ENCODE peak calls at places on chromosome 9, in four cellular contexts. C is H9, U is IMR-90, H is mesendoderm. V is an unnamed sample.

GRCh38 chr9:76255781-76256455 is 138.3 kb downstream of the RFK start:
- DNase-seq in H (no peak), C (no peak), U (peak; percentile 98), V (no peak)

GRCh38 chr9:108109927-108110326 is 620.4 kb upstream of the KLF4 start:
- DNase-seq in H (no peak), C (no peak), U (no peak), V (no peak)

GRCh38 chr9:93582115-93582514 is 5.7 kb downstream of the PHF2 start:
- DNase-seq in C (peak; percentile 36), U (no peak), H (peak; percentile 29), V (no peak)

GRCh38 chr9:133741716-133742115 is 3.6 kb upstream of the SARDH start:
- DNase-seq in C (no peak), U (no peak), H (no peak), V (no peak)

GRCh38 chr9:134307674-134308638 is 18.3 kb upstream of the RXRA start:
- DNase-seq in C (no peak), H (no peak), U (no peak), V (no peak)

GRCh38 chr9:82091610-82092009 is 103.0 kb downstream of the SPATA31D1 start:
- DNase-seq in U (no peak), C (no peak), H (no peak), V (no peak)

GRCh38 chr9:80619356-80619755 is 1047.6 kb downstream of the TLE4 start:
- DNase-seq in H (peak; percentile 93), U (peak; percentile 8), C (no peak), V (no peak)

GRCh38 chr9:94799578-94800264 is 73.2 kb downstream of the AOPEP start:
- DNase-seq in C (no peak), U (peak; percentile 75), H (peak; percentile 61), V (no peak)

GRCh38 chr9:93149361-93149760 is 15.3 kb upstream of the NINJ1 start:
- DNase-seq in U (peak; percentile 71), C (no peak), H (no peak), V (no peak)

GRCh38 chr9:71839665-71840064 is 71.3 kb downstream of the ABHD17B start:
- DNase-seq in C (no peak), H (no peak), U (no peak), V (no peak)

GRCh38 chr9:129131300-129132145 is 20.3 kb downstream of the PTPA start:
- DNase-seq in H (peak; percentile 71), U (peak; percentile 55), C (peak; percentile 87), V (no peak)

GRCh38 chr9:18456624-18457237 is 17.2 kb upstream of the ADAMTSL1 start:
- DNase-seq in C (no peak), U (no peak), H (no peak), V (no peak)

GRCh38 chr9:133612816-133613215 is 3.6 kb upstream of the FAM163B start:
- DNase-seq in U (no peak), H (no peak), C (no peak), V (no peak)

GRCh38 chr9:107685399-107685798 is 195.8 kb upstream of the KLF4 start:
- DNase-seq in U (no peak), H (no peak), C (no peak), V (no peak)

GRCh38 chr9:96566401-96567202 is 53.0 kb downstream of the CDC14B start:
- DNase-seq in H (peak; percentile 91), U (no peak), C (peak; percentile 89), V (peak; percentile 68)

GRCh38 chr9:32427111-32427873 is 42.8 kb downstream of the ACO1 start:
- DNase-seq in U (peak; percentile 77), C (no peak), H (peak; percentile 28), V (no peak)

GRCh38 chr9:75051285-75051684 is 23.2 kb upstream of the CARNMT1 start:
- DNase-seq in H (peak; percentile 71), C (no peak), U (no peak), V (no peak)

GRCh38 chr9:129109504-129109903 is 1.1 kb downstream of the CRAT start:
- DNase-seq in U (no peak), C (peak; percentile 45), H (peak; percentile 41), V (no peak)

GRCh38 chr9:107933042-107933441 is 443.5 kb upstream of the KLF4 start:
- DNase-seq in H (no peak), U (peak; percentile 40), C (no peak), V (no peak)

GRCh38 chr9:122053546-122053945 is 39.6 kb downstream of the TTLL11 start:
- DNase-seq in C (no peak), U (no peak), H (no peak), V (no peak)

GRCh38 chr9:107219486-107219853 is 63.6 kb upstream of the RAD23B start:
- DNase-seq in U (no peak), H (no peak), C (no peak), V (no peak)

GRCh38 chr9:13705356-13705755 is 425.9 kb upstream of the MPDZ start:
- DNase-seq in C (no peak), U (no peak), H (peak; percentile 19), V (no peak)

GRCh38 chr9:29966247-29966646 is 2393.0 kb upstream of the C9orf72 start:
- DNase-seq in U (no peak), H (peak; percentile 68), C (no peak), V (no peak)

GRCh38 chr9:108156270-108156998 is 666.9 kb upstream of the KLF4 start:
- DNase-seq in H (no peak), C (no peak), U (no peak), V (no peak)

GRCh38 chr9:76136986-76137385 is 246.5 kb downstream of the PCSK5 start:
- DNase-seq in U (peak; percentile 81), C (no peak), H (peak; percentile 81), V (no peak)

GRCh38 chr9:16196206-16196605 is 643.4 kb downstream of the CCDC171 start:
- DNase-seq in C (no peak), U (peak; percentile 13), H (no peak), V (no peak)

DNA sequence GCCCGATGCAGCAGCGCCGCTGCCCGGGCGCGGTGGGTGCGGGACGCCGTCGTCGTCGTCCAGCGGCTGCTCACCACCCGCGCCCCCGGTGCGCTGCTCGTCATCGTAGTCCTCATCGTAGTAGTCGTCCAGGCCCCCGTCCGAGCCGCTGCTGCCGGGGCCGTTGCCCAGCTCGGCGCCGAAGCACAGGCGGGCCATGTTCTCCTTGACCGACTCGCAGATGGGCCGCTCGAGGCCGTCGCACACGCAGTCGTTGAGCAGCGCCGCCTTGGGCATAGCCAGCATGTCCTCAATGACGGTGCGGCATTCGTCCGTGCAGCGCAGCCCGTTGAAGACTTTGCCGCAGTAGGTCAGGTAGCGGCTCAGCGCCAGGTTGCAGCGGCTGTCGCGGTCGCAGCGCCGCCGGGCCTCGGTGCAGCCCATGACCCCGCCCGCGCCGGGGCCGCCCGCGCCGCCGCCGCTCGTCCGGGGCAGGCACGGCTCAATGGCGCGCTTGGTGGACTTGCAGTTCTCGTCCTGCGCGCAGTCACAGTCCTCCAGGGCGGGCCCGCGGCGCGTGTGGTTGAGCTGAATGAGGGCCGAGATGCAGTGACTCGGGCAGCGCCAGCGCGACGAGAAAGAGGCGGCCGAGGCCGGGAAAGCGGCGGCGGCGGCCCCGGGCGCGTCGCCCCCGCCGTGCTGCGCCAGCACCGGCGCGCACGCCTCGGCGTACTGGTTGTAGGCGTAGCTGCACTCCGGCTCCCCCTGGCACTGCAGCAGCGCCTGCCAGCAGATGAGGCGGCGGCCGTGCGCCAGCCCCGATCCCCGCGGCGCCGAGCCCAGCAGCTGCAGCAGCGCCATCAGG is 1.2 kb downstream of the GAS1 start:
- DNase-seq in C (peak; percentile 66), H (peak; percentile 77), U (peak; percentile 75), V (no peak)
- H2AK5ac ChIP-seq in C (no peak overlapping the region), H (no peak overlapping the region), U (peak overlapping the region; percentile 10), V (peak overlapping the region; percentile 82)

DNA sequence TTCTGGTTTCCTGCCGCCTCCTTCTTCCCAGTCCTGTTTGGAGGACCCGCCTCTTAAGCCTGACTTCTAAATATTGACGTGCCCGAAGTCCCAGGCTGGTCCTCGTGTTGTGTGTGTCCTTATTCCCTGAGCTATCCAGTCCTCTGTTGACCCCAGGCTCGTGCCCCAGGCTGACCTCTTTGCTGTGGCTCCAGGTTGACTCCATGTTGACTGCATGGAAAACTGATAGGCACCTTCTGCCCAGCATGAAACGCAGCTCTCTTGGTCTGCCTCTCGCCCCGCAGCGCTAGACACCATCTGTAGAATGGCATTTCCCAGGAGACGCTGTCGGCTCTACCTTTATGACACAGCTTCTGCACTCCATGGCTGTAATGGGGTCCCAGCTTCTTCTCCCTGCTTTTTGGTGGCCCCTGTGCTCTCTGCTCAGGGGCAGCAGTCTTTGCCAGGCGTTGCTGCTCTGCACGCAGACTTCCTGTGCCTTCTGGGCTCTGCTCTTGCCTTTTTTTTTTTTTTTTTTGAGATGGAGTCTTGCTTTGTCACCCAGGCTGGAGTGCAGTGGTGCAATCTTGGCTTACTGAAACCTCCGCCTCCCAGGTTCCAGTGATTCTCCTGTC is 28.4 kb downstream of the EHMT1 start:
- DNase-seq in U (no peak), C (no peak), H (no peak), V (no peak)
- H2BK15ac ChIP-seq in U (no peak overlapping the region), C (no peak overlapping the region), H (no peak overlapping the region), V (no peak overlapping the region)

DNA sequence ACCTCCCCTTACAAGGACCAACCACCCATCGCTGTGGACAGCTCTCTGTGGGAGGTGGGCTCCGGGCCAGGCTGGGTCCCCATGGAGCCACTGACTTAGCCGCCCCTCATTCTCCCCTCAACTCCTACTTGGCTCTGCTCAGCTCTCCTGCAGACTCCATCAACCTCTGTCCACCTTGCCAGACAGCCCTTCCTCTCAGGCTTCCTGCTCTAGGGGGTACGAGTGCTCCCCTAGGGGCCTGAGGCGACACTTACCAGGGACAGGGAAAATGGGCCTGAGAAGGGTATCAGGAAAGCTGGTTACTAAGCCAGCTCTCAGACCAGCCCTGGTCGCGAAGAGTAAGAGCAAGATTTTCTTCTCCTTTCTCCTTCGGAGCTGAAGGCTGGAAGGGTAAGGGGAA is 43.9 kb downstream of the SHB start:
- DNase-seq in U (no peak), H (peak; percentile 57), C (no peak), V (no peak)
- H2AK5ac ChIP-seq in U (peak overlapping the region; percentile 100), H (no peak overlapping the region), C (peak overlapping the region; percentile 90), V (no peak overlapping the region)

GRCh38 chr9:4117835-4118610 is 181.8 kb downstream of the GLIS3 start:
- DNase-seq in U (no peak), H (peak; percentile 37), C (peak; percentile 68), V (no peak)
- H2BK15ac ChIP-seq in U (no peak overlapping the region), H (no peak overlapping the region), C (no peak overlapping the region), V (no peak overlapping the region)

GRCh38 chr9:35667939-35668338 is 2.9 kb upstream of the ARHGEF39 start:
- DNase-seq in C (no peak), H (peak; percentile 50), U (no peak), V (no peak)

GRCh38 chr9:35664531-35665470 is at the start of gene ARHGEF39:
- DNase-seq in H (peak; percentile 93), U (peak; percentile 68), C (peak; percentile 94), V (peak; percentile 75)

GRCh38 chr9:35665471-35665818 is 450 bp upstream of the ARHGEF39 start:
- DNase-seq in U (no peak), H (no peak), C (no peak), V (no peak)

GRCh38 chr9:35666045-35666444 is 1.1 kb upstream of the ARHGEF39 start:
- DNase-seq in C (no peak), U (no peak), H (no peak), V (no peak)

GRCh38 chr9:35666547-35666946 is 1.6 kb upstream of the ARHGEF39 start:
- DNase-seq in U (no peak), H (no peak), C (no peak), V (no peak)
- H2AK5ac ChIP-seq in U (peak overlapping the region; percentile 12), H (no peak overlapping the region), C (no peak overlapping the region), V (peak overlapping the region; percentile 1)

GRCh38 chr9:101533334-101534187 is at the start of gene RNF20:
- DNase-seq in U (peak; percentile 98), H (peak; percentile 100), C (peak; percentile 99), V (peak; percentile 98)
- H2BK15ac ChIP-seq in U (peak within 1 kb of the TSS; percentile 100), H (no peak within 1 kb of the TSS), C (no peak within 1 kb of the TSS), V (no peak within 1 kb of the TSS)